ENCODE peak calls at places on chromosomes 12 and 14, in seven cellular contexts. One of them, this sample, is unnamed.
A peak's percentile ranks its signal among the peaks of the same experiment; 100 is the strongest.

GRCh38 chr12:58566599-58566998 is 353.7 kb downstream of the LRIG3 start:
- DNase-seq in IMR-90: peak; percentile 98
- DNase-seq in K562: no peak
- DNase-seq in H1: no peak
- DNase-seq in HCT116: no peak
- DNase-seq in HepG2: no peak
- DNase-seq in GM12878: no peak
- DNase-seq in this sample: no peak

GRCh38 chr12:99260597-99260996 is 387.0 kb upstream of the GARIN6 start:
- DNase-seq in K562: no peak
- DNase-seq in HepG2: no peak
- DNase-seq in H1: no peak
- DNase-seq in HCT116: no peak
- DNase-seq in GM12878: no peak
- DNase-seq in IMR-90: no peak
- DNase-seq in this sample: no peak

GRCh38 chr14:26773906-26774593 is 176.2 kb upstream of the NOVA1 start:
- DNase-seq in HCT116: no peak
- DNase-seq in GM12878: no peak
- DNase-seq in H1: no peak
- DNase-seq in HepG2: no peak
- DNase-seq in IMR-90: no peak
- DNase-seq in K562: no peak
- DNase-seq in this sample: no peak

GRCh38 chr12:12720052-12720451 is 2.9 kb downstream of the CDKN1B start:
- DNase-seq in HepG2: no peak
- DNase-seq in H1: no peak
- DNase-seq in GM12878: no peak
- DNase-seq in K562: no peak
- DNase-seq in HCT116: no peak
- DNase-seq in IMR-90: no peak
- DNase-seq in this sample: no peak

GRCh38 chr14:67694791-67695393 is 672 bp downstream of the RDH11 start:
- DNase-seq in GM12878: peak; percentile 76
- DNase-seq in HepG2: peak; percentile 92
- DNase-seq in K562: peak; percentile 42
- DNase-seq in HCT116: peak; percentile 95
- DNase-seq in IMR-90: peak; percentile 95
- DNase-seq in H1: peak; percentile 62
- DNase-seq in this sample: peak; percentile 95

GRCh38 chr12:130715150-130715995 is 726 bp downstream of the RIMBP2 start:
- DNase-seq in H1: peak; percentile 58
- DNase-seq in IMR-90: no peak
- DNase-seq in HCT116: no peak
- DNase-seq in HepG2: no peak
- DNase-seq in K562: no peak
- DNase-seq in GM12878: no peak
- DNase-seq in this sample: no peak

GRCh38 chr12:25438638-25439037 is 114.4 kb downstream of the LMNTD1 start:
- DNase-seq in HepG2: no peak
- DNase-seq in K562: no peak
- DNase-seq in HCT116: no peak
- DNase-seq in H1: no peak
- DNase-seq in IMR-90: peak; percentile 63
- DNase-seq in GM12878: no peak
- DNase-seq in this sample: no peak

GRCh38 chr14:100234511-100234910 is 4.4 kb upstream of the YY1 start:
- DNase-seq in H1: no peak
- DNase-seq in IMR-90: no peak
- DNase-seq in GM12878: no peak
- DNase-seq in HepG2: no peak
- DNase-seq in HCT116: no peak
- DNase-seq in K562: no peak
- DNase-seq in this sample: no peak

GRCh38 chr12:132178801-132179401 is 34.6 kb downstream of the NOC4L start:
- DNase-seq in GM12878: no peak
- DNase-seq in H1: no peak
- DNase-seq in IMR-90: no peak
- DNase-seq in HepG2: no peak
- DNase-seq in HCT116: no peak
- DNase-seq in K562: no peak
- DNase-seq in this sample: no peak

GRCh38 chr14:55477680-55478079 is 37.3 kb upstream of the TBPL2 start:
- DNase-seq in HepG2: no peak
- DNase-seq in GM12878: no peak
- DNase-seq in K562: no peak
- DNase-seq in H1: no peak
- DNase-seq in HCT116: no peak
- DNase-seq in IMR-90: no peak
- DNase-seq in this sample: no peak

GRCh38 chr12:6140646-6141045 is 16.2 kb upstream of the VWF start:
- DNase-seq in IMR-90: no peak
- DNase-seq in HCT116: no peak
- DNase-seq in H1: no peak
- DNase-seq in HepG2: no peak
- DNase-seq in GM12878: no peak
- DNase-seq in K562: no peak
- DNase-seq in this sample: no peak
- TF ChIP-seq CEBPB in IMR-90: no peak
- TF ChIP-seq CEBPB in HCT116: no peak
- TF ChIP-seq CEBPB in H1: no peak
- TF ChIP-seq CEBPB in HepG2: no peak
- TF ChIP-seq CEBPB in GM12878: no peak
- TF ChIP-seq CEBPB in K562: no peak
- TF ChIP-seq CEBPB in this sample: no peak

GRCh38 chr14:92846162-92846897 is 52.2 kb downstream of the GOLGA5 start:
- DNase-seq in K562: peak; percentile 9
- DNase-seq in HepG2: no peak
- DNase-seq in HCT116: peak; percentile 2
- DNase-seq in H1: no peak
- DNase-seq in GM12878: peak; percentile 86
- DNase-seq in IMR-90: peak; percentile 82
- DNase-seq in this sample: no peak
- TF ChIP-seq CEBPB in K562: no peak
- TF ChIP-seq CEBPB in HepG2: no peak
- TF ChIP-seq CEBPB in HCT116: no peak
- TF ChIP-seq CEBPB in H1: no peak
- TF ChIP-seq CEBPB in GM12878: no peak
- TF ChIP-seq CEBPB in IMR-90: no peak
- TF ChIP-seq CEBPB in this sample: no peak

GRCh38 chr14:91149462-91149861 is 35.6 kb downstream of the DGLUCY start:
- DNase-seq in HepG2: peak; percentile 92
- DNase-seq in IMR-90: peak; percentile 100
- DNase-seq in K562: peak; percentile 39
- DNase-seq in GM12878: no peak
- DNase-seq in HCT116: no peak
- DNase-seq in H1: no peak
- DNase-seq in this sample: peak; percentile 32
- TF ChIP-seq CEBPB in HepG2: no peak
- TF ChIP-seq CEBPB in IMR-90: peak; percentile 86
- TF ChIP-seq CEBPB in K562: no peak
- TF ChIP-seq CEBPB in GM12878: no peak
- TF ChIP-seq CEBPB in HCT116: no peak
- TF ChIP-seq CEBPB in H1: no peak
- TF ChIP-seq CEBPB in this sample: no peak

GRCh38 chr14:96362071-96362964 is 823 bp downstream of the ATG2B start:
- DNase-seq in GM12878: peak; percentile 31
- DNase-seq in IMR-90: peak; percentile 30
- DNase-seq in H1: no peak
- DNase-seq in HepG2: peak; percentile 69
- DNase-seq in HCT116: peak; percentile 63
- DNase-seq in K562: peak; percentile 10
- DNase-seq in this sample: peak; percentile 75
- TF ChIP-seq CEBPB in GM12878: no peak
- TF ChIP-seq CEBPB in IMR-90: no peak
- TF ChIP-seq CEBPB in H1: no peak
- TF ChIP-seq CEBPB in HepG2: no peak
- TF ChIP-seq CEBPB in HCT116: no peak
- TF ChIP-seq CEBPB in K562: no peak
- TF ChIP-seq CEBPB in this sample: no peak

GRCh38 chr12:124463341-124463861 is 104.0 kb downstream of the NCOR2 start:
- DNase-seq in IMR-90: no peak
- DNase-seq in H1: no peak
- DNase-seq in K562: no peak
- DNase-seq in GM12878: no peak
- DNase-seq in HepG2: no peak
- DNase-seq in HCT116: no peak
- DNase-seq in this sample: no peak

GRCh38 chr12:124460771-124461170 is 106.6 kb downstream of the NCOR2 start:
- DNase-seq in HCT116: no peak
- DNase-seq in H1: no peak
- DNase-seq in HepG2: no peak
- DNase-seq in IMR-90: no peak
- DNase-seq in K562: no peak
- DNase-seq in GM12878: no peak
- DNase-seq in this sample: no peak

GRCh38 chr12:124461241-124461673 is 106.2 kb downstream of the NCOR2 start:
- DNase-seq in GM12878: no peak
- DNase-seq in K562: no peak
- DNase-seq in HepG2: no peak
- DNase-seq in IMR-90: no peak
- DNase-seq in H1: no peak
- DNase-seq in HCT116: no peak
- DNase-seq in this sample: no peak

GRCh38 chr12:124459852-124460645 is 107.4 kb downstream of the NCOR2 start:
- DNase-seq in GM12878: no peak
- DNase-seq in IMR-90: no peak
- DNase-seq in H1: no peak
- DNase-seq in HepG2: no peak
- DNase-seq in HCT116: no peak
- DNase-seq in K562: no peak
- DNase-seq in this sample: no peak

DNA sequence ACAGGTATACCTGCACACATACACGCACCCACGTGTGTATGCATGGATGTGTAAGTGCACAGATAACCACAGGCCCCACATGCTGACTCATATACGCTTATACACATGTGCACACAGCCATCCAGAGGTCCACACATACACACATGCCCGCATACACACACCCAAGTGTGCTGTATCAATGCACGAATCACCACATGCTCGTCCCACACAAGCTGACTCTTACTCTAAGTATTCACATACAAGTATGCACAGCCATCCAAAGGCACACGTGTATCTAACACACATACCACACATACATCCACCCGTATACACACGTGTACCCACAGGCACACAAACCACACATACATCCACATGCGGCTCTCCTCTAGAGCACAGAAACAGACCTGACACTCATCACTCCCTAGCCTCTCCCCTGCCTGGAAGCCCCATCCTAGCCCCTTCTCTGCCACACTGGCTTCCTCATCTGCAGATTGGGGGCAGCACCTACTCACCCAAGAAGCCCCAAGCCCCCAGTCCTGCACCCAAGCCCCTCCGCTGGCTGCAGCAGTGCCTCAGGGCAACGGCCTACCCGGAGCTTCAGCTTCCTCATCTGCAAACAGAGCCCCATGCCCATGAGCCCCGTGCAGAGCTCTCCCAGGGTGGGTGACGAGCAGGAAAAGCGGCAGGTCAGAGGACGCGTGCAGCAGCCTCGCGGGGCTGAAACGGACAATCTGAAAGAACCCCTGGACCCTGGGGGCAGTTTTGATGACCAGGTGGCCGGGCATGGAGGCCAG is 105.4 kb downstream of the NCOR2 start:
- DNase-seq in K562: no peak
- DNase-seq in GM12878: no peak
- DNase-seq in H1: no peak
- DNase-seq in IMR-90: peak; percentile 33
- DNase-seq in HepG2: no peak
- DNase-seq in HCT116: no peak
- DNase-seq in this sample: no peak
- TF ChIP-seq CEBPB in K562: no peak
- TF ChIP-seq CEBPB in GM12878: no peak
- TF ChIP-seq CEBPB in H1: no peak
- TF ChIP-seq CEBPB in IMR-90: no peak
- TF ChIP-seq CEBPB in HepG2: no peak
- TF ChIP-seq CEBPB in HCT116: no peak
- TF ChIP-seq CEBPB in this sample: no peak